ENCODE peak calls at places on chromosomes 4 and X, in six cellular contexts. I, M, B, K, C and L are unnamed samples. For H3K27me3 and H3K9me3, the result is how much of the 10 kb centered on the place peaks cover.

GRCh38 chr4:70508801-70509200 is 9.6 kb upstream of the AMTN start:
- DNase-seq in I (no peak), M (no peak), B (no peak), K (no peak), C (no peak), L (no peak)

GRCh38 chrX:72169008-72169728 is 12.4 kb upstream of the PIN4 start:
- DNase-seq in I (no peak), M (no peak), B (peak), K (no peak), C (no peak), L (no peak)

GRCh38 chr4:123232439-123232838 is 164.2 kb upstream of the SPRY1 start:
- DNase-seq in I (no peak), M (no peak), B (no peak), K (no peak), C (no peak), L (no peak)

GRCh38 chrX:136158685-136159084 is 11.4 kb downstream of the FHL1 start:
- DNase-seq in I (no peak), M (no peak), B (no peak), K (no peak), C (no peak), L (no peak)

GRCh38 chr4:71550220-71551190 is 211.7 kb downstream of the SLC4A4 start:
- DNase-seq in I (no peak), M (peak), B (no peak), K (no peak), C (no peak), L (peak)

GRCh38 chr4:85946821-85947220 is 413.0 kb downstream of the MAPK10 start:
- DNase-seq in I (no peak), M (no peak), B (no peak), K (no peak), C (no peak), L (no peak)

GRCh38 chr4:40720931-40721330 is 28.8 kb upstream of the NSUN7 start:
- DNase-seq in I (no peak), M (no peak), B (no peak), K (no peak), C (no peak), L (no peak)

GRCh38 chr4:170491981-170492380 is 402.2 kb upstream of the AADAT start:
- DNase-seq in I (no peak), M (no peak), B (no peak), K (no peak), C (no peak), L (no peak)

GRCh38 chr4:81807927-81808672 is 336.4 kb upstream of the RASGEF1B start:
- DNase-seq in I (no peak), M (no peak), B (no peak), K (peak), C (no peak), L (peak)

GRCh38 chrX:133495464-133496391 is 80.4 kb upstream of the GPC4 start:
- DNase-seq in I (peak), M (no peak), B (no peak), K (peak), C (no peak), L (peak)

GRCh38 chr4:138413273-138413672 is 171.1 kb upstream of the SLC7A11 start:
- DNase-seq in I (no peak), M (no peak), B (no peak), K (no peak), C (no peak), L (no peak)

GRCh38 chr4:10080874-10081606 is 35.6 kb downstream of the WDR1 start:
- DNase-seq in I (peak), M (no peak), B (no peak), K (peak), C (peak), L (peak)

GRCh38 chr4:134610172-134610571 is 408.6 kb upstream of the PABPC4L start:
- DNase-seq in I (no peak), M (no peak), B (no peak), K (no peak), C (no peak), L (no peak)

GRCh38 chr4:118076958-118077766 is 42.9 kb downstream of the NDST3 start:
- DNase-seq in I (no peak), M (no peak), B (no peak), K (peak), C (peak), L (no peak)

GRCh38 chrX:13015536-13016236 is 28.7 kb downstream of the FAM9C start:
- DNase-seq in I (no peak), M (no peak), B (no peak), K (no peak), C (no peak), L (no peak)

GRCh38 chr4:182881928-182882327 is 35.3 kb downstream of the DCTD start:
- DNase-seq in I (peak), M (no peak), B (no peak), K (peak), C (no peak), L (peak)

GRCh38 chr4:153594208-153594607 is 89.9 kb upstream of the TLR2 start:
- DNase-seq in I (no peak), M (peak), B (no peak), K (no peak), C (no peak), L (no peak)

GRCh38 chrX:56029691-56030090 is 202.5 kb upstream of the KLF8 start:
- DNase-seq in I (no peak), M (no peak), B (no peak), K (no peak), C (no peak), L (no peak)

GRCh38 chr4:55186123-55186522 is 60.7 kb upstream of the KDR start:
- DNase-seq in I (no peak), M (no peak), B (no peak), K (no peak), C (no peak), L (no peak)

GRCh38 chr4:74446193-74446868 is 1.4 kb downstream of the AREG start:
- DNase-seq in I (no peak), M (no peak), B (no peak), K (no peak), C (no peak), L (no peak)

GRCh38 chr4:185028625-185029024 is 10.3 kb downstream of the HELT start:
- DNase-seq in I (no peak), M (no peak), B (no peak), K (no peak), C (no peak), L (no peak)

GRCh38 chr4:93829531-93830089 is 1.1 kb downstream of the ATOH1 start:
- DNase-seq in I (no peak), M (no peak), B (no peak), K (no peak), C (peak), L (no peak)
- H3K27me3 ChIP-seq in I (under half), M (half or more), B (under half), K (under half), C (half or more), L (under half)

GRCh38 chrX:44927398-44927797 is 54.4 kb downstream of the KDM6A start:
- DNase-seq in I (no peak), M (no peak), B (no peak), K (no peak), C (no peak), L (peak)
- H3K9me3 ChIP-seq in I (under half), M (under half), B (under half), K (under half), C (under half), L (under half)

GRCh38 chrX:40098264-40099045 is 697 bp upstream of the BCOR start:
- DNase-seq in I (no peak), M (no peak), B (peak), K (peak), C (no peak), L (peak)
- H3K27me3 ChIP-seq in I (under half), M (under half), B (under half), K (under half), C (half or more), L (under half)

DNA sequence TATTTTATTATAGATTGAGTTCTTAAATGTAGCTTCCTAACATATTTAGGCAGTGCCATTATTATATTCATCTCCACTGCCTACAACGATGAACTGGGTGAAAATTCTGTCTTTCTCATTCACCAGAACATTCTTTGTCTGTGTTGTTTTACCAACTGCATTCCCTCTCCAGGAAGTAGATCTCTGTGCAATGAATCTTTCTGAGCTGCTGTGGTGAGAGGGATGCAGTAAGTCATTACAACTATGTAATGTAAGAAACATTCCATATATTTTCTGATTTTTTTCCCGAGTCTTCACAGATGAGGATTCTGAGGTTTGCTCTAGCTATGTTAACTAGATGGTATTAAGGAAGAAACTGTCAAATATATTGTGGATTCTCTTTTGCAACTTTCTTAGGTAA is 811.9 kb upstream of the PCDH7 start:
- DNase-seq in I (no peak), M (no peak), B (no peak), K (no peak), C (no peak), L (no peak)
- H3K9me3 ChIP-seq in I (under half), M (under half), B (under half), K (under half), C (under half), L (under half)

DNA sequence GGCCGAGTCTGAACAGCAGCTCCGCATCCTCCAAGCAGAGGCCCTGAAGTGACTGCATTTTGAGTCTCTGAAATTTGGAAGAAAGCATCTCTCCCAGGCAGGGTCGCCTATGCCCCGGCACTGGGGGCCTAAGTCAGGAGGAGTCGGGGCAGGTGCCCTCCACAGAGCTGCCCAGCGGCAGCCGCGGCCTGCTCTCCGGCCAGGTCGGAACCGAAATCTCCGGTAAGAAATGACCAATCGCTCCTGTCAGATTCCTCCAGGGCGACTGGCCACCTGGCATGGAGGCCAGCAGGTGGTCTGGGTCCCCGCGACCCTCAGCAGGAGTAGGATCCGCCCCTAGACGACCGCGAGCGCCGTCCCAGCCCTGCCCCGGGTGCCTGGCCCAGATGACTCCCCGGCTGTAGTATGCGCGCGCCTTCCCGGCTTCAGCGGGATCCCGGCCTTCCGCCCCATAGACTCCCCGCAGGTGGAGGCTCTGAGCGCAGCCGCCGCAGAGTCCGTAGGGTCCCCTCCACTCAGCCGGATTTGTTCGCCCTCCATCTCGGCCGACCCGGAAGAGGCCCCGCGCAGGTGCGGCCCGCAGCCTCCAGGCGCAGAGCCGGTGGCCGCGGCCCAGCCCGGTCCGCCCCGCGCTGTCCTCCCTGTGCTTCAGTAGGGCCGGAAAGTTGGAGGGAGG is 1.5 kb downstream of the NKX1-1 start:
- DNase-seq in I (no peak), M (no peak), B (no peak), K (no peak), C (peak), L (no peak)
- H3K27me3 ChIP-seq in I (under half), M (half or more), B (half or more), K (half or more), C (half or more), L (under half)

DNA sequence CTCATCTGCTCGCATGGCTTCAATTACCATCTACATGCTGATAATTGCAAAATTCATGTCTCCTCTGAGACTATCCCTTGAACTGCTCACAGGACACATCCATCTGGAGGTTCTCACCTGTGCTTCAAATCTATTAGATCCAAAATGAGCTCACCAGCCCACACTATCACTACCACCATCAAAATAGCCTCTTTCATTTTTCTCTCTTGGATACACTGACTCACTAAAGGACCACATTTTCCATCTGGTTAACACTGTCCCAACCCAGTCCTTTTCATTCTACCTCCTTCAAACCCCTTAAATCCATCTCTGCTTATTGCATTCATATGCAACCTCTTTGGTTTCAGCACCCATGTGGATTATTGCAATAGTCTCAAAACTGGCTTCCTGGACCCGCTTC is 497.6 kb downstream of the MID1IP1 start:
- DNase-seq in I (no peak), M (no peak), B (no peak), K (no peak), C (no peak), L (no peak)
- H3K9me3 ChIP-seq in I (under half), M (under half), B (under half), K (under half), C (under half), L (under half)

DNA sequence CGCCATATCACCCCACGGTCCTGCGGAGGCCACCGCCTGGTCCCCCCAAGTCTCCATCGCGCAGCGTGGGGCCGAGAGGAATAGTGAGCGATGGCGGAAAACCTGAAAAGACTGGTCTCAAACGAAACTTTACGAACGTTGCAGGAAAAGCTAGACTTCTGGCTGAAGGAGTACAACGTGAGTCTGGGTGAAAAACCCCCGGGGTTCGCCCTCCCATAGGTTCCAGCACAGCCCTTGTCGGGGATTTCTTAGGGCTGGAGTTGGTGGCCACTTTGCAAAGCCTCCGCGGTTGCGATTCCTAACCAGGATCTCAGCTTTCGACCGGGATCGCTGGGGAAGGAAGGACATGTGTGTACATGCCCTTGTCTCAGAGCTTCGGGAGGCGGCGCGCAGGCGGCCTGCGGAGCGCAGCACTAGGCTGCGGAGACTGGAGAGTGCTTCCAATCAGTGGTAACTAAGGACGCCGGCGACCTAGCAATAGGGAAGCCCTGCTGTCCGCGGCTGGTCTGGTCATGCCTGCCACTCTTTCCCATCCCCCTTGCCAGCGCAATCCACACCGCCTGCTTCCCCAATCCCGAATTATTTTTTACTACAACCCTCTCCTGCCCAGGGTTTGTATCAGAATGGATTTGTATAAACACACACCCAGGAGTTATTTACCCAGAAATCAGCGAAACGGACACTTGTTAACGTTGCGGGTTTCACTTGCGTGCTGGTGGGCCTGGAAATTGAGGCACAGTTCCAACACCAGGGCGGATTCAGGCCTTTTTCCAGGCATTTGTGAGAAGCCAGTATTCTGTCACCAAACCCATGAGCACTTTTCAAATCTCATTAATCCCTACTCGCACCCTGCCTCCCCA is 741 bp downstream of the SPATA18 start:
- DNase-seq in I (peak), M (peak), B (no peak), K (peak), C (peak), L (peak)
- H3K27me3 ChIP-seq in I (under half), M (under half), B (under half), K (under half), C (under half), L (under half)

DNA sequence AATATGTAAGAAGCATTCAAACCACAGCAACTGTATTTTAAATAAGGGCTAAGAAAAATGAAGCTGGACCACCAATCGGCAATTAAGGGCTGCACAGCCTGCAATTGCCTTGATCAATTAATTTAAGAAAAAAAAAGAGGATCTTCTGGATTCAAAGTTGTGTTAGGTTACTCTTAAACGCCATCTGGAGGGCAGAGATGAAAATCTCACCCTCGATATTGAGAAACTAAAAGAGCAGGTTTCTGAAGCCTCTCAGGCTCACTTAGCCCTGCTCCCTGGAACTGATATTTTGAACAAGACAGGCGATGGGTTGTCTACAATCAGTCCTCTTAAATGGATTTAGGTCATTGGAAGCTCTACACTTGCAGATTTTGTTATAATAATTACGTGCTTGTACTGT is 579.4 kb downstream of the GRXCR1 start:
- DNase-seq in I (no peak), M (no peak), B (no peak), K (no peak), C (no peak), L (no peak)
- H3K9me3 ChIP-seq in I (under half), M (under half), B (under half), K (under half), C (under half), L (under half)

GRCh38 chr4:173514641-173515217 is 15.3 kb downstream of the HAND2 start:
- DNase-seq in I (no peak), M (no peak), B (no peak), K (no peak), C (no peak), L (no peak)
- H3K27me3 ChIP-seq in I (under half), M (half or more), B (half or more), K (under half), C (half or more), L (under half)

GRCh38 chr4:256492-256891 is 48.8 kb downstream of the ZNF732 start:
- DNase-seq in I (no peak), M (no peak), B (no peak), K (no peak), C (no peak), L (no peak)
- H3K9me3 ChIP-seq in I (under half), M (under half), B (under half), K (under half), C (half or more), L (under half)